ENCODE peak calls at places on chromosomes 11 and 22, in ten cellular contexts. L is HFF-Myc, N is psoas muscle, R is astrocyte, E is BJ, G is fibroblast of pulmonary artery, A is bronchial epithelial cell, V is IMR-90, Y is cardiac fibroblast, O is MM.1S. Z is an unnamed sample.

GRCh38 chr22:23255506-23255905 is 75.2 kb downstream of the BCR start:
- DNase-seq in N (no peak), O (no peak), E (no peak), R (no peak), A (no peak), L (no peak), V (no peak), G (no peak), Y (no peak), Z (no peak)

GRCh38 chr11:32597914-32598313 is 14.3 kb downstream of the EIF3M start:
- DNase-seq in O (no peak), E (no peak), L (no peak), Y (no peak), A (no peak), G (no peak), N (no peak), R (peak), V (no peak), Z (no peak)

GRCh38 chr22:25824828-25825474 is 83.0 kb downstream of the MYO18B start:
- DNase-seq in Y (no peak), V (no peak), R (no peak), E (no peak), L (no peak), G (no peak), A (no peak), N (no peak), O (no peak), Z (no peak)

GRCh38 chr11:88103337-88104206 is 71.7 kb downstream of the RAB38 start:
- DNase-seq in A (peak), N (no peak), E (no peak), Y (peak), V (peak), O (peak), L (peak), G (peak), R (peak), Z (peak)

GRCh38 chr11:105296806-105297205 is 157.2 kb upstream of the CARD18 start:
- DNase-seq in Y (no peak), O (no peak), E (no peak), G (no peak), A (no peak), R (no peak), V (no peak), N (no peak), L (no peak), Z (no peak)

GRCh38 chr11:93054881-93055280 is 85.4 kb downstream of the MTNR1B start:
- DNase-seq in G (peak), N (no peak), L (peak), E (peak), A (peak), O (no peak), V (peak), Y (peak), R (peak), Z (peak)

GRCh38 chr11:103537904-103538502 is 428.8 kb downstream of the DYNC2H1 start:
- DNase-seq in V (peak), Y (peak), A (peak), L (peak), G (peak), R (no peak), O (no peak), N (no peak), E (no peak), Z (peak)

GRCh38 chr11:83684071-83684470 is 397.9 kb upstream of the CCDC90B start:
- DNase-seq in R (no peak), Y (no peak), G (no peak), A (no peak), L (no peak), V (no peak), N (no peak), E (no peak), O (no peak), Z (no peak)

GRCh38 chr11:12377824-12378593 is 638 bp downstream of the PARVA start:
- DNase-seq in G (peak), O (no peak), Y (peak), R (peak), N (peak), L (peak), E (no peak), V (peak), A (peak), Z (peak)

GRCh38 chr11:74366576-74366975 is 31.7 kb downstream of the PGM2L1 start:
- DNase-seq in G (peak), V (peak), R (peak), L (no peak), E (peak), Y (peak), N (no peak), O (no peak), A (no peak), Z (no peak)

GRCh38 chr11:2567026-2567671 is 122.3 kb downstream of the KCNQ1 start:
- DNase-seq in A (no peak), G (no peak), L (no peak), R (no peak), V (no peak), Y (no peak), E (no peak), O (no peak), N (peak), Z (no peak)

GRCh38 chr11:19956228-19956627 is 204.0 kb downstream of the DBX1 start:
- DNase-seq in R (no peak), E (no peak), O (no peak), V (no peak), G (no peak), N (no peak), A (no peak), Y (peak), L (no peak), Z (no peak)

GRCh38 chr22:44497218-44497903 is 672 bp downstream of the RTL6 start:
- DNase-seq in A (no peak), O (no peak), V (peak), N (peak), Y (peak), R (no peak), E (no peak), G (peak), L (no peak), Z (no peak)

GRCh38 chr11:61949169-61950034 is 749 bp upstream of the BEST1 start:
- DNase-seq in L (peak), O (peak), E (peak), R (peak), A (peak), V (peak), N (peak), G (peak), Y (peak), Z (peak)

GRCh38 chr11:130144129-130144528 is 15.5 kb upstream of the ST14 start:
- DNase-seq in O (no peak), E (no peak), R (no peak), V (no peak), L (no peak), Y (no peak), G (no peak), N (no peak), A (no peak), Z (no peak)

GRCh38 chr11:35083181-35084061 is 55.5 kb upstream of the CD44 start:
- DNase-seq in Y (peak), N (peak), E (peak), G (peak), A (peak), V (peak), O (peak), R (peak), L (peak), Z (peak)

GRCh38 chr11:72091292-72091691 is 10.6 kb downstream of the LRRC51 start:
- DNase-seq in O (peak), E (no peak), G (peak), A (peak), V (peak), Y (peak), N (peak), R (peak), L (no peak), Z (peak)

DNA sequence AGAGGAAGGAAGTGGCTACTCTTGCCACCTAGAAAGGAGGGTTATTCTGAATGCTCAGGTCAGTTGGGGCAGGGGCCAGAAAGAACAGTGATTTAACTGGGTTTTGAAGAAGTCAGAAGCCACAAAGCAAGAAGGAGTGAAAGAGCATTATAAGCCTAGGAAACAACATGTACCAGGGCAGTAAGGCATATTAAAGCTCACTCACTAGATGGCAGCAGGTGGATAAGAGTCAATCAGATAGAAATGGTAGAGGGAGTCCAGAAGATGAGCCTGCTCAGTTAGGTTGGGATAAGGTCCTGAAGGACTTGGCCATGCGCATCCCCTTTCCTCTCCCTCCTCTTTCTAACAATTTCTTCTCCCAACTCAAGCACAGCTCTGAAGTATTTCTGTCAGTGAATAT is 22.0 kb upstream of the PATE1 start:
- DNase-seq in O (no peak), A (peak), V (peak), G (peak), Y (peak), E (no peak), R (peak), N (no peak), L (no peak), Z (peak)
- TF ChIP-seq CTCF in O (no peak), A (peak), V (no peak), G (peak), Y (peak), E (peak), R (no peak), N (no peak), L (no peak), Z (peak)

GRCh38 chr22:19755145-19755710 is 5.3 kb upstream of the TBX1 start:
- DNase-seq in G (no peak), O (no peak), V (no peak), N (no peak), E (no peak), L (no peak), A (no peak), R (no peak), Y (no peak), Z (no peak)
- H3K4me3 ChIP-seq in G (no peak), O (no peak), V (no peak), N (no peak), E (no peak), L (no peak), A (no peak), R (no peak), Y (no peak), Z (no peak)

GRCh38 chr11:122677256-122677655 is 21.7 kb downstream of the UBASH3B start:
- DNase-seq in V (no peak), A (no peak), G (no peak), L (no peak), R (no peak), O (no peak), E (no peak), N (no peak), Y (no peak), Z (no peak)

GRCh38 chr11:122676638-122677037 is 21.1 kb downstream of the UBASH3B start:
- DNase-seq in E (no peak), G (no peak), Y (no peak), N (no peak), V (no peak), O (no peak), L (no peak), A (peak), R (no peak), Z (peak)

GRCh38 chr11:122671270-122671906 is 15.9 kb downstream of the UBASH3B start:
- DNase-seq in O (no peak), L (no peak), Y (peak), G (peak), R (no peak), V (peak), N (no peak), E (no peak), A (no peak), Z (no peak)

GRCh38 chr11:122672892-122673291 is 17.4 kb downstream of the UBASH3B start:
- DNase-seq in E (no peak), L (no peak), Y (no peak), G (no peak), A (no peak), V (no peak), O (no peak), N (no peak), R (no peak), Z (no peak)

GRCh38 chr11:122673706-122674105 is 18.2 kb downstream of the UBASH3B start:
- DNase-seq in G (peak), R (peak), L (no peak), E (no peak), O (no peak), Y (peak), V (peak), A (no peak), N (no peak), Z (peak)
- TF ChIP-seq CTCF in G (no peak), R (no peak), L (no peak), E (no peak), O (no peak), Y (no peak), V (no peak), A (no peak), N (no peak), Z (no peak)

GRCh38 chr22:46062971-46063631 is 86.1 kb upstream of the WNT7B start:
- DNase-seq in N (peak), A (no peak), L (no peak), O (no peak), Y (no peak), E (no peak), V (no peak), R (peak), G (no peak), Z (no peak)
- H3K4me3 ChIP-seq in N (peak), A (no peak), L (no peak), O (no peak), Y (no peak), E (no peak), V (no peak), R (no peak), G (no peak), Z (no peak)

DNA sequence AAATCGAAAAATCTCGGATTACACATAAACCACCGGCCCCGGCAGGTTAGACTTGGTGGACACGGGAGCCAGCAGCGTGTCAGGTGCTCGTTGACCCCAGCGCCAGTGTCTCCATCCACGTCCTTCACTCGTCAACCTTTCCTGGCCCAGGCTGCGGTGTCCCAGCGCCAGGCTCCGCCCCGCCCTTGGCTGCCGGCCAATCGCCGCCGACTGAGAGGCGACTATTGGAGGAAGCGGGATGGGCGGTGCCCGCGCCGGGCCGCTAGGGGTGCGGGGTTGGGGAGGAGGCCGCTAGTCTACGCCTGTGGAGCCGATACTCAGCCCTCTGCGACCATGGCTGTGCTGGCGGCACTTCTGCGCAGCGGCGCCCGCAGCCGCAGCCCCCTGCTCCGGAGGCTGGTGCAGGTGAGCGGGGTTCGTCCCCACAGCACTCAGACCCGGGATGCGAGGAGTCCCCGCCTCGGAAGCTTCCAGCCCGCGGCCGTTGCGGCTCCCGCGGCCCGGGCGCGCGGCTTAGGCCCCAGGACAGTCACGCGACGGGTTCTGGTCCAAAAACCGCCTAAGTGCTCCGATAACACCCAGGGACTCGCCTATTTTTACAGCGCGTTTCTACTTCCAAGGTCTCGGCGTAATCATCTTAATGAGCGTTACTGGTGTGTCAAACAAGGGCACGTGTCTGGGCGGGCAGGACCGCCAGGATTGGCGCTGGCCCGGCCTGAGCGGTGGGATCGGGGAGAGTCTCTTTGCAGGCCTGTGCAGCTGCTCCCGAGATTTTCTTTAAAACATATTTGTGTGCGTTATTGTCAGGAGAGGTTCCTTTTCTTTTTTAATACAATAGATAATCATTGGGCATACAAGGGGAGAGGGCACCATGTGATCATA is at the start of gene ACAT1:
- DNase-seq in O (peak), V (peak), E (no peak), A (peak), L (peak), N (peak), R (peak), Y (peak), G (peak), Z (peak)
- TF ChIP-seq CTCF in O (no peak), V (peak), E (peak), A (peak), L (peak), N (peak), R (no peak), Y (peak), G (no peak), Z (peak)

GRCh38 chr22:40179535-40179934 is 1.8 kb downstream of the TNRC6B start:
- DNase-seq in N (no peak), E (no peak), L (no peak), A (no peak), Y (no peak), G (no peak), R (no peak), O (no peak), V (no peak), Z (no peak)
- H3K4me3 ChIP-seq in N (peak), E (peak), L (peak), A (no peak), Y (peak), G (peak), R (peak), O (peak), V (peak), Z (peak)

GRCh38 chr22:19518568-19519030 is 5.6 kb downstream of the CLDN5 start:
- DNase-seq in A (no peak), L (no peak), R (no peak), V (no peak), O (no peak), E (no peak), G (no peak), N (no peak), Y (no peak), Z (no peak)
- TF ChIP-seq CTCF in A (no peak), L (no peak), R (no peak), V (no peak), O (no peak), E (no peak), G (no peak), N (no peak), Y (no peak), Z (no peak)

GRCh38 chr11:117016747-117017146 is 81.5 kb downstream of the SIK3 start:
- DNase-seq in O (no peak), R (no peak), V (no peak), N (no peak), L (no peak), Y (no peak), A (no peak), E (no peak), G (no peak), Z (no peak)
- H3K4me3 ChIP-seq in O (no peak), R (no peak), V (no peak), N (no peak), L (no peak), Y (no peak), A (no peak), E (no peak), G (no peak), Z (no peak)

GRCh38 chr11:65378208-65378927 is 4.1 kb downstream of the SLC25A45 start:
- DNase-seq in A (no peak), Y (no peak), N (no peak), L (no peak), V (no peak), G (no peak), E (no peak), O (no peak), R (no peak), Z (no peak)

GRCh38 chr11:65376138-65376713 is 6.2 kb downstream of the SLC25A45 start:
- DNase-seq in O (no peak), L (no peak), A (no peak), Y (no peak), G (no peak), R (no peak), V (no peak), N (no peak), E (no peak), Z (no peak)

GRCh38 chr11:65378928-65379638 is 3.4 kb downstream of the SLC25A45 start:
- DNase-seq in L (no peak), O (no peak), E (no peak), A (no peak), N (no peak), V (no peak), G (no peak), R (no peak), Y (no peak), Z (no peak)

GRCh38 chr11:65377036-65377435 is 5.4 kb downstream of the SLC25A45 start:
- DNase-seq in L (no peak), A (no peak), Y (no peak), E (no peak), O (no peak), R (no peak), G (no peak), V (no peak), N (no peak), Z (no peak)

DNA sequence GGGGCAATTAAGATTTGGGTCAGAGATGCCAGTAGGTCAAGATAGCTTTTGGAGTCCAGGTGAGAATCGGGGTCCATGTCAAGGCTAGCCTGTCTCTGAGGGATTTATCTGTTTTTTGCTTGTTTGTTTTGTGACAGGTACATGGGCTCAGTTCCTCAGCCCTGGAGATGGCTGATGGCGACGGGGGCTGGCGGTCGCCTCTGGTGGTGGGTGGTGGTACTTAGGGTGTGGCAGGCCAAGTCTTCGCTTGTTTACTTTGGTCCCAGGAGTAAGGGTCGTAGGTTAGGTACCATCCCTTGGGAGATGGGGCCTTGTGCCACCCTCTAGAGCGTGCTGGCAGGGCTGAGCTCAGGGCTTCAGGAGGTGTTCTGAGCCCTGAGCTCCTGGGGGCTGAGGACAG is 4.7 kb downstream of the SLC25A45 start:
- DNase-seq in V (no peak), L (no peak), O (no peak), Y (no peak), E (no peak), N (no peak), R (no peak), A (no peak), G (no peak), Z (no peak)
- TF ChIP-seq CTCF in V (no peak), L (no peak), O (no peak), Y (no peak), E (no peak), N (no peak), R (no peak), A (no peak), G (no peak), Z (no peak)

DNA sequence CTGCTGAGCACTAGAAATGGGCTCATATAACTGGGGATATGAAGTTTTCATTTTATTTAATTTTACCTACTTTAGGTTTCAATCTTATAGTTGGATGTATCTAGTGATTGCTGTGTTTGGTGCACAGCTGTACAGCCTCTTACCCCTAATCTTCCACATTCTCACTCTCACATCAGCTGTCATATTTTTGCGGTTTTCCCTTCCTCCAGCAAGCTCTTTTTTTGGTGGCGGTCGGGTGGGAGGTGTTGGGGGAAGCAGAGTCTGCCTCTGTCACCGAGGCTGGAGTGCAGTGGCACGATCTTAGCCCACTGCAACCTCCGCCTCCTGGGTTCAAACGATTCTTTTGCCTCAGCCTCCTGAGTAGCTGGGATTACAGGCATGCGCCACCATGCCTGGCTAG is 445.1 kb upstream of the ISX start:
- DNase-seq in Y (no peak), V (no peak), E (no peak), A (no peak), G (no peak), O (peak), R (no peak), N (no peak), L (no peak), Z (no peak)
- H3K4me3 ChIP-seq in Y (no peak), V (no peak), E (no peak), A (no peak), G (no peak), O (no peak), R (no peak), N (no peak), L (no peak), Z (no peak)